ENCODE peak calls at places on chromosomes 4 and X, in seven cellular contexts. V is sigmoid colon, Q is mammary epithelial cell, L is psoas muscle, F is lower lobe of right lung, O is heart left ventricle, M is right lobe of liver. A is an unnamed sample.

GRCh38 chrX:107396235-107396634 is 53.2 kb upstream of the FRMPD3 start:
- DNase-seq in V (no peak), Q (no peak), L (no peak), F (no peak), O (no peak), M (no peak), A (no peak)

GRCh38 chr4:165175879-165176278 is 31.5 kb upstream of the KLHL2 start:
- DNase-seq in V (no peak), Q (no peak), L (peak), F (no peak), O (no peak), M (peak), A (no peak)

GRCh38 chr4:154559141-154559841 is 3.5 kb upstream of the FGB start:
- DNase-seq in V (no peak), Q (peak), L (no peak), F (no peak), O (no peak), M (no peak), A (peak)

GRCh38 chr4:187942968-187943367 is 52.6 kb upstream of the ZFP42 start:
- DNase-seq in V (no peak), Q (no peak), L (no peak), F (no peak), O (no peak), M (no peak), A (no peak)

GRCh38 chr4:13665711-13666660 is 38.5 kb upstream of the BOD1L1 start:
- DNase-seq in V (no peak), Q (peak), L (no peak), F (no peak), O (no peak), M (no peak), A (no peak)

GRCh38 chr4:143247866-143248265 is 63.1 kb downstream of the USP38 start:
- DNase-seq in V (no peak), Q (no peak), L (no peak), F (no peak), O (no peak), M (no peak), A (no peak)

GRCh38 chr4:37561803-37562207 is 124.4 kb downstream of the RELL1 start:
- DNase-seq in V (no peak), Q (peak), L (no peak), F (no peak), O (no peak), M (no peak), A (peak)

GRCh38 chr4:158282252-158282651 is 72.0 kb downstream of the TMEM144 start:
- DNase-seq in V (no peak), Q (peak), L (no peak), F (no peak), O (no peak), M (no peak), A (no peak)

GRCh38 chr4:186699298-186699697 is 24.4 kb downstream of the FAT1 start:
- DNase-seq in V (no peak), Q (peak), L (no peak), F (no peak), O (no peak), M (no peak), A (peak)

GRCh38 chr4:185966549-185966948 is 102.4 kb upstream of the TLR3 start:
- DNase-seq in V (no peak), Q (no peak), L (no peak), F (no peak), O (no peak), M (no peak), A (no peak)

GRCh38 chr4:165060938-165061337 is 7.3 kb downstream of the TRIM75 start:
- DNase-seq in V (no peak), Q (no peak), L (no peak), F (no peak), O (no peak), M (no peak), A (peak)

GRCh38 chrX:33204889-33205288 is 6.5 kb downstream of the DMD start:
- DNase-seq in V (no peak), Q (peak), L (peak), F (no peak), O (no peak), M (no peak), A (no peak)

GRCh38 chrX:9383655-9384054 is 81.2 kb upstream of the TBL1X start:
- DNase-seq in V (no peak), Q (no peak), L (no peak), F (no peak), O (no peak), M (no peak), A (no peak)

GRCh38 chrX:83819304-83819703 is 41.6 kb upstream of the CYLC1 start:
- DNase-seq in V (no peak), Q (no peak), L (no peak), F (no peak), O (no peak), M (no peak), A (no peak)

GRCh38 chr4:93710101-93710846 is 118.3 kb upstream of the ATOH1 start:
- DNase-seq in V (no peak), Q (peak), L (no peak), F (no peak), O (no peak), M (no peak), A (peak)

GRCh38 chrX:6810796-6811195 is 275.9 kb upstream of the VCX3A start:
- DNase-seq in V (no peak), Q (no peak), L (no peak), F (no peak), O (no peak), M (no peak), A (no peak)

GRCh38 chr4:67934628-67935027 is 28.7 kb downstream of the TMPRSS11A start:
- DNase-seq in V (no peak), Q (peak), L (no peak), F (no peak), O (no peak), M (no peak), A (no peak)

GRCh38 chrX:150635952-150636351 is 57.2 kb upstream of the MTMR1 start:
- DNase-seq in V (no peak), Q (peak), L (no peak), F (no peak), O (no peak), M (no peak), A (no peak)

GRCh38 chrX:44162964-44163475 is 180.5 kb downstream of the EFHC2 start:
- DNase-seq in V (no peak), Q (peak), L (no peak), F (no peak), O (no peak), M (no peak), A (no peak)

GRCh38 chr4:188005561-188005960 is 10.0 kb downstream of the ZFP42 start:
- DNase-seq in V (no peak), Q (no peak), L (no peak), F (no peak), O (no peak), M (no peak), A (peak)

GRCh38 chr4:189143255-189143654 is 797.4 kb upstream of the FRG1 start:
- DNase-seq in V (no peak), Q (peak), L (no peak), F (no peak), O (no peak), M (no peak), A (no peak)

GRCh38 chr4:137370206-137370633 is 162.1 kb downstream of the PCDH18 start:
- DNase-seq in V (no peak), Q (peak), L (no peak), F (no peak), O (no peak), M (no peak), A (no peak)

GRCh38 chr4:111483375-111484169 is 661.7 kb upstream of the FAM241A start:
- DNase-seq in V (peak), Q (no peak), L (no peak), F (no peak), O (no peak), M (no peak), A (no peak)
- H3K27ac ChIP-seq in V (no peak), Q (no peak), L (no peak), F (no peak), O (no peak), M (no peak), A (no peak)

GRCh38 chr4:2813446-2814405 is 20.8 kb downstream of the SH3BP2 start:
- DNase-seq in V (no peak), Q (no peak), L (no peak), F (no peak), O (no peak), M (no peak), A (no peak)

GRCh38 chr4:2812985-2813384 is 20.1 kb downstream of the SH3BP2 start:
- DNase-seq in V (no peak), Q (no peak), L (no peak), F (no peak), O (no peak), M (no peak), A (no peak)

GRCh38 chr4:2816401-2816954 is 23.6 kb downstream of the SH3BP2 start:
- DNase-seq in V (no peak), Q (no peak), L (no peak), F (no peak), O (no peak), M (no peak), A (no peak)

GRCh38 chr4:2812600-2812932 is 19.7 kb downstream of the SH3BP2 start:
- DNase-seq in V (no peak), Q (no peak), L (no peak), F (no peak), O (no peak), M (no peak), A (no peak)

GRCh38 chr4:2814627-2815026 is 21.7 kb downstream of the SH3BP2 start:
- DNase-seq in V (no peak), Q (no peak), L (no peak), F (no peak), O (no peak), M (no peak), A (no peak)
- H3K4me3 ChIP-seq in V (no peak), Q (no peak), L (no peak), F (no peak), O (no peak), M (no peak), A (no peak)

GRCh38 chr4:108749119-108749518 is 13.7 kb downstream of the ETNPPL start:
- DNase-seq in V (no peak), Q (no peak), L (no peak), F (no peak), O (no peak), M (no peak), A (peak)
- TF ChIP-seq CTCF in V (no peak), Q (no peak), L (no peak), F (no peak), O (no peak), M (no peak), A (peak)

GRCh38 chrX:48076343-48076742 is 4.9 kb upstream of the ZNF630 start:
- DNase-seq in V (no peak), Q (no peak), L (no peak), F (no peak), O (no peak), M (no peak), A (no peak)
- H3K27ac ChIP-seq in V (no peak), Q (no peak), L (no peak), F (no peak), O (no peak), M (no peak), A (no peak)

GRCh38 chrX:12999422-12999821 is 24.5 kb downstream of the TMSB4X start:
- DNase-seq in V (no peak), Q (no peak), L (no peak), F (no peak), O (no peak), M (no peak), A (peak)
- H3K4me3 ChIP-seq in V (no peak), Q (no peak), L (no peak), F (no peak), O (no peak), M (no peak), A (no peak)

DNA sequence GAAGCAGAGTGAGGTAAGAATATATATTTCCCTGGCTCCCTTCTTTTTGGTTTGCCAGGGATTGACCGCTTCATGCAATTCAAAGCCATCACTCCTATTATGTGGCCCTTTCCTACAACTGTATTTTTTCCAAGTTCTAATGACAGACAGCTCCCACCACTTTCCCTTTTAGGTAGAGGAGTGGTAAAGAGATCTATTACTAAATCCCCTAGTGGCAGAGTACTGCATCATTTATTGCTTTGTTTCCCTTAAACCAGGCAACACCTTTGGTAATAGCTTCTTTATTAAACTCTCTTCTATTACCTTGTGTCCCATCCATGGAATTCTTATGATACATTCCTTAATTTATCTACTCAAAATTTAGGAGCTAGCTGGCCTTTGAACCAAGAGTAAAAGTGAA is 90.7 kb downstream of the CNOT6L start:
- DNase-seq in V (no peak), Q (no peak), L (no peak), F (no peak), O (no peak), M (no peak), A (no peak)
- TF ChIP-seq CTCF in V (no peak), Q (peak), L (no peak), F (no peak), O (peak), M (no peak), A (no peak)